ENCODE peak calls at places on chromosomes 13 and 19, in seven cellular contexts. R is esophagus muscularis mucosa; H is AG10803; I is GM12865; M is CD4-positive, alpha-beta T cell; Z is mucosa of descending colon; A is Calu3. W is an unnamed sample.

GRCh38 chr19:275000-275399 is 16.2 kb downstream of the PLPP2 start:
- DNase-seq in R (no peak), H (no peak), I (no peak), M (no peak), Z (no peak), A (no peak), W (no peak)

GRCh38 chr13:29743229-29743786 is 107.1 kb downstream of the UBL3 start:
- DNase-seq in R (peak; percentile 91), H (peak; percentile 91), I (no peak), M (no peak), Z (peak; percentile 14), A (no peak), W (no peak)

GRCh38 chr13:41645313-41645712 is 188.0 kb downstream of the RGCC start:
- DNase-seq in R (no peak), H (peak; percentile 97), I (no peak), M (no peak), Z (no peak), A (no peak), W (no peak)

GRCh38 chr13:23980160-23980551 is 82.9 kb upstream of the C1QTNF9B start:
- DNase-seq in R (peak; percentile 93), H (peak; percentile 85), I (peak; percentile 88), M (peak; percentile 86), Z (peak; percentile 83), A (peak; percentile 75), W (peak; percentile 88)

GRCh38 chr13:40585911-40586471 is 80.5 kb downstream of the FOXO1 start:
- DNase-seq in R (peak; percentile 29), H (peak; percentile 4), I (no peak), M (no peak), Z (no peak), A (no peak), W (no peak)

GRCh38 chr13:36193151-36193855 is 21.1 kb downstream of the SOHLH2 start:
- DNase-seq in R (no peak), H (peak; percentile 15), I (no peak), M (no peak), Z (no peak), A (no peak), W (no peak)

GRCh38 chr13:73967397-73968165 is 166.6 kb downstream of the KLF12 start:
- DNase-seq in R (no peak), H (no peak), I (peak; percentile 92), M (no peak), Z (no peak), A (no peak), W (no peak)

GRCh38 chr19:862529-863304 is 3.3 kb downstream of the CFD start:
- DNase-seq in R (no peak), H (no peak), I (peak; percentile 79), M (peak; percentile 83), Z (peak; percentile 82), A (peak; percentile 30), W (peak; percentile 56)

GRCh38 chr13:110126391-110126961 is 180.5 kb downstream of the COL4A1 start:
- DNase-seq in R (peak; percentile 92), H (peak; percentile 96), I (no peak), M (no peak), Z (no peak), A (no peak), W (peak; percentile 52)

GRCh38 chr19:50147462-50148423 is 15.3 kb downstream of the IZUMO2 start:
- DNase-seq in R (peak; percentile 96), H (peak; percentile 80), I (peak; percentile 77), M (peak; percentile 69), Z (peak; percentile 90), A (peak; percentile 91), W (no peak)

GRCh38 chr19:31502536-31503170 is 153.4 kb upstream of the TSHZ3 start:
- DNase-seq in R (peak; percentile 74), H (no peak), I (no peak), M (no peak), Z (no peak), A (no peak), W (no peak)

GRCh38 chr13:79837741-79838450 is 356.9 kb downstream of the NDFIP2 start:
- DNase-seq in R (no peak), H (peak; percentile 58), I (no peak), M (no peak), Z (no peak), A (no peak), W (no peak)

DNA sequence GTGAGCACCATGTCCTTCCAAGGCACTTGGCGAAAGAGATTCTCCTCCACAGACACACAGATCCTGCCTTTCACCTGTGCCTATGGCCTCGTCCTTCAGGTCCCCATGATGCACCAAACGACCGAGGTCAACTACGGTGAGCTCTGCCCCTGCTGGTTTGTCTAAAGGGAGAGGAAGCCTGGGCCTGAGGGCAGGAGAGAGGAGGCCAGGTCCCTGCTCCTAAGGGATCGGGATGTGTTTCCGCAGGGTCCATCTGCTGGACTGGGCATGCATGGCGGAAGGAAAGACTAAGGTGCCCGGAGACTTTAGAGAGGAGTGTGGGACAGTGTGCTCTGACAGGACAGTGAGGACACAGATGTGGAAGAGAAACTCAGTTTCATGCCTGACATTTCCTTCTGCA is 7.6 kb downstream of the SERPINE3 start:
- DNase-seq in R (no peak), H (no peak), I (no peak), M (no peak), Z (no peak), A (no peak), W (no peak)
- TF ChIP-seq CTCF in R (no peak), H (no peak), I (no peak), M (no peak), Z (no peak), A (no peak), W (no peak)

GRCh38 chr19:57527136-57527881 is at the start of gene ZNF549:
- DNase-seq in R (peak; percentile 97), H (peak; percentile 88), I (peak; percentile 95), M (peak; percentile 85), Z (peak; percentile 89), A (peak; percentile 92), W (peak; percentile 84)
- TF ChIP-seq CTCF in R (no peak), H (no peak), I (no peak), M (no peak), Z (no peak), A (no peak), W (no peak)

GRCh38 chr19:15161028-15161984 is 39.5 kb downstream of the NOTCH3 start:
- DNase-seq in R (no peak), H (peak; percentile 46), I (peak; percentile 67), M (no peak), Z (no peak), A (peak; percentile 54), W (no peak)
- TF ChIP-seq CTCF in R (no peak), H (peak; percentile 62), I (peak; percentile 71), M (no peak), Z (no peak), A (peak; percentile 37), W (no peak)

GRCh38 chr19:40501599-40501998 is 34.8 kb downstream of the SPTBN4 start:
- DNase-seq in R (no peak), H (no peak), I (no peak), M (no peak), Z (no peak), A (no peak), W (no peak)

GRCh38 chr19:40499320-40499719 is 32.5 kb downstream of the SPTBN4 start:
- DNase-seq in R (no peak), H (no peak), I (no peak), M (no peak), Z (no peak), A (no peak), W (no peak)

GRCh38 chr19:40503300-40503699 is 36.5 kb downstream of the SPTBN4 start:
- DNase-seq in R (no peak), H (no peak), I (no peak), M (no peak), Z (no peak), A (no peak), W (no peak)

GRCh38 chr19:40502081-40502480 is 35.3 kb downstream of the SPTBN4 start:
- DNase-seq in R (no peak), H (no peak), I (no peak), M (no peak), Z (no peak), A (no peak), W (no peak)

DNA sequence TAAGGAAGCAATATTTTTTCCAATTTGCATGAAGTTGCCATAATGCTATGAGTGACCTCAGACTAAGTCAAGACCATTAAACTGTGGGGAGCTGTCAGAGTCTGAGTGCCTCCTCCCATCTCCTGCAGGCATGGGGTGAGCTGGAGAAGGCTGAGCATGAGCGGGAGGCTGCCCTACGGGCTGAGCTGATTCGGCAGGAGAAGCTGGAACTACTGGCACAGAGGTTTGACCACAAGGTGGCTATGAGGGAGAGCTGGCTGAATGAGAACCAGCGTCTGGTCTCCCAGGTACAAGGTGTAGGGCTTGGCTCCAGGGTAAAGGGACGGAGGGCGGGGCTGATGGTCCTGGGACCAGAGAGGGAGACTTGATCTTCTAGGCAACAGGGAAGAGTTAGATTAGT is 35.8 kb downstream of the SPTBN4 start:
- DNase-seq in R (no peak), H (no peak), I (no peak), M (no peak), Z (peak; percentile 31), A (peak; percentile 63), W (no peak)
- TF ChIP-seq CTCF in R (no peak), H (no peak), I (no peak), M (no peak), Z (no peak), A (peak; percentile 29), W (no peak)

DNA sequence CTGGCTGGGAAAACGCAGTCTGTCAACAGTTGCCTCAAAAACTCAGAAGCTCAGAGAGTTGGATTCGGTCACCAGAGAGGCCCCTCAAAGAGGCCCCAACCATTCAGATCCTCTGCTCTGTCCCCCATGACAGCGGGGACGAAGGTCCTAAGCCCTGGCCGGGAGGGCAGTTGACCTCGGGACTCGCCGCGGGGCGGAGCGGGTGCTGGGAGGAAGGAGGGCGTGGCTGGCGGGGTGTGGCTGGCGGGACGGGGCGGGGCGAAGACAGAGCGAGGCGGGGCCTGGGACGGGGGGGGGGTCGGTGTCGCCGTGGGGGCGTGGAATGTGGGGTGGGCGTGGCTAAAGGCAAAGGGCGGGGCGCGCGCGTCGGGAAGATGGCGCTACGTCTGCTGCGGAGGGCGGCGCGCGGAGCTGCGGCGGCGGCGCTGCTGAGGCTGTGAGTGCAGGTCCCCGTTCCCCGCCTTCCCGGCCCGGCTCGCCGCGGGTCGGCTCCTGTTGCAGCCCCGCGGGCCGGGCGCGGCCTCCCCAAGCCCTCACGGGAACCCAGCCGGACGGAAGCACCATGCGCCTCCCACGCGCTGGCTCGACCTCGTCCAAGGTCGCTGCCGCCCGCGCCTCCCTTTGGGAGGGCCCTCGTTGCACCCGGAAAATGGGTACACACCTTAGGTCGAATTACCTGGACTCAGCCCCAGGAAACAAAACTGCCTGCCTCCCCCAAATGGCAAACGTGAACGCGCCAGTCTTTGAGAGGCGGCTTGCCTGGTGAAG is 105.2 kb downstream of the TM9SF2 start:
- DNase-seq in R (peak; percentile 97), H (peak; percentile 83), I (peak; percentile 95), M (peak; percentile 94), Z (peak; percentile 93), A (peak; percentile 71), W (peak; percentile 95)
- TF ChIP-seq CTCF in R (no peak), H (no peak), I (no peak), M (peak; percentile 4), Z (no peak), A (no peak), W (no peak)

W was measured in endothelial cell.